ENCODE peak calls at places on chromosomes 7 and 10, in nine cellular contexts. One of them, this sample, is unnamed.

GRCh38 chr10:60542691-60543090 is 153.0 kb upstream of the ANK3 start:
- DNase-seq in NCI-H460: no peak
- DNase-seq in GM19239: no peak
- DNase-seq in stimulated activated CD8-positive, alpha-beta memory T cell treated with anti-CD3 and anti-CD28 coated beads, Interleukin-4, amount 100 ng/mL, for 4 hours: no peak
- DNase-seq in AG09309: no peak
- DNase-seq in activated T-helper 1 cell treated with anti-CD3 and anti-CD28 coated beads, Interleukin-12 subunit alpha, Interleukin-12 subunit beta, Interleukin-2, Interleukin-4 antibody, amounts not matched to agents 30 ng/mL and 10 ng/mL and 1 ng/mL, durations not matched to agents 14 hours and 24 hours and 36 hours: no peak
- DNase-seq in keratinocyte: no peak
- DNase-seq in cerebellar cortex: no peak
- DNase-seq in kidney epithelial cell: no peak
- DNase-seq in this sample: no peak

GRCh38 chr7:26397326-26397725 is 105.7 kb downstream of the SNX10 start:
- DNase-seq in keratinocyte: no peak
- DNase-seq in activated T-helper 1 cell treated with anti-CD3 and anti-CD28 coated beads, Interleukin-12 subunit alpha, Interleukin-12 subunit beta, Interleukin-2, Interleukin-4 antibody, amounts not matched to agents 30 ng/mL and 10 ng/mL and 1 ng/mL, durations not matched to agents 14 hours and 24 hours and 36 hours: no peak
- DNase-seq in GM19239: no peak
- DNase-seq in NCI-H460: no peak
- DNase-seq in kidney epithelial cell: no peak
- DNase-seq in stimulated activated CD8-positive, alpha-beta memory T cell treated with anti-CD3 and anti-CD28 coated beads, Interleukin-4, amount 100 ng/mL, for 4 hours: no peak
- DNase-seq in cerebellar cortex: peak
- DNase-seq in AG09309: no peak
- DNase-seq in this sample: no peak

GRCh38 chr10:56449770-56450169 is 88.7 kb upstream of the ZWINT start:
- DNase-seq in kidney epithelial cell: no peak
- DNase-seq in keratinocyte: no peak
- DNase-seq in NCI-H460: peak
- DNase-seq in activated T-helper 1 cell treated with anti-CD3 and anti-CD28 coated beads, Interleukin-12 subunit alpha, Interleukin-12 subunit beta, Interleukin-2, Interleukin-4 antibody, amounts not matched to agents 30 ng/mL and 10 ng/mL and 1 ng/mL, durations not matched to agents 14 hours and 24 hours and 36 hours: no peak
- DNase-seq in cerebellar cortex: no peak
- DNase-seq in AG09309: no peak
- DNase-seq in GM19239: no peak
- DNase-seq in stimulated activated CD8-positive, alpha-beta memory T cell treated with anti-CD3 and anti-CD28 coated beads, Interleukin-4, amount 100 ng/mL, for 4 hours: no peak
- DNase-seq in this sample: no peak

GRCh38 chr7:111173990-111174389 is 83.1 kb downstream of the LRRN3 start:
- DNase-seq in kidney epithelial cell: no peak
- DNase-seq in cerebellar cortex: no peak
- DNase-seq in GM19239: no peak
- DNase-seq in stimulated activated CD8-positive, alpha-beta memory T cell treated with anti-CD3 and anti-CD28 coated beads, Interleukin-4, amount 100 ng/mL, for 4 hours: no peak
- DNase-seq in keratinocyte: no peak
- DNase-seq in activated T-helper 1 cell treated with anti-CD3 and anti-CD28 coated beads, Interleukin-12 subunit alpha, Interleukin-12 subunit beta, Interleukin-2, Interleukin-4 antibody, amounts not matched to agents 30 ng/mL and 10 ng/mL and 1 ng/mL, durations not matched to agents 14 hours and 24 hours and 36 hours: no peak
- DNase-seq in AG09309: no peak
- DNase-seq in NCI-H460: no peak
- DNase-seq in this sample: no peak

GRCh38 chr10:43340619-43341018 is 30.8 kb upstream of the FXYD4 start:
- DNase-seq in cerebellar cortex: no peak
- DNase-seq in GM19239: no peak
- DNase-seq in NCI-H460: no peak
- DNase-seq in activated T-helper 1 cell treated with anti-CD3 and anti-CD28 coated beads, Interleukin-12 subunit alpha, Interleukin-12 subunit beta, Interleukin-2, Interleukin-4 antibody, amounts not matched to agents 30 ng/mL and 10 ng/mL and 1 ng/mL, durations not matched to agents 14 hours and 24 hours and 36 hours: no peak
- DNase-seq in kidney epithelial cell: peak
- DNase-seq in keratinocyte: peak
- DNase-seq in AG09309: no peak
- DNase-seq in stimulated activated CD8-positive, alpha-beta memory T cell treated with anti-CD3 and anti-CD28 coated beads, Interleukin-4, amount 100 ng/mL, for 4 hours: no peak
- DNase-seq in this sample: no peak

GRCh38 chr7:34091330-34091917 is 186.1 kb downstream of the BMPER start:
- DNase-seq in kidney epithelial cell: no peak
- DNase-seq in GM19239: no peak
- DNase-seq in stimulated activated CD8-positive, alpha-beta memory T cell treated with anti-CD3 and anti-CD28 coated beads, Interleukin-4, amount 100 ng/mL, for 4 hours: no peak
- DNase-seq in AG09309: no peak
- DNase-seq in cerebellar cortex: peak
- DNase-seq in NCI-H460: peak
- DNase-seq in activated T-helper 1 cell treated with anti-CD3 and anti-CD28 coated beads, Interleukin-12 subunit alpha, Interleukin-12 subunit beta, Interleukin-2, Interleukin-4 antibody, amounts not matched to agents 30 ng/mL and 10 ng/mL and 1 ng/mL, durations not matched to agents 14 hours and 24 hours and 36 hours: no peak
- DNase-seq in keratinocyte: no peak
- DNase-seq in this sample: peak

GRCh38 chr10:1160561-1160961 is 104.4 kb downstream of the WDR37 start:
- DNase-seq in stimulated activated CD8-positive, alpha-beta memory T cell treated with anti-CD3 and anti-CD28 coated beads, Interleukin-4, amount 100 ng/mL, for 4 hours: no peak
- DNase-seq in activated T-helper 1 cell treated with anti-CD3 and anti-CD28 coated beads, Interleukin-12 subunit alpha, Interleukin-12 subunit beta, Interleukin-2, Interleukin-4 antibody, amounts not matched to agents 30 ng/mL and 10 ng/mL and 1 ng/mL, durations not matched to agents 14 hours and 24 hours and 36 hours: no peak
- DNase-seq in GM19239: no peak
- DNase-seq in cerebellar cortex: no peak
- DNase-seq in kidney epithelial cell: no peak
- DNase-seq in keratinocyte: no peak
- DNase-seq in AG09309: no peak
- DNase-seq in NCI-H460: no peak
- DNase-seq in this sample: no peak

GRCh38 chr7:121187222-121187621 is 141.6 kb upstream of the WNT16 start:
- DNase-seq in keratinocyte: no peak
- DNase-seq in AG09309: no peak
- DNase-seq in kidney epithelial cell: no peak
- DNase-seq in cerebellar cortex: no peak
- DNase-seq in stimulated activated CD8-positive, alpha-beta memory T cell treated with anti-CD3 and anti-CD28 coated beads, Interleukin-4, amount 100 ng/mL, for 4 hours: no peak
- DNase-seq in GM19239: no peak
- DNase-seq in activated T-helper 1 cell treated with anti-CD3 and anti-CD28 coated beads, Interleukin-12 subunit alpha, Interleukin-12 subunit beta, Interleukin-2, Interleukin-4 antibody, amounts not matched to agents 30 ng/mL and 10 ng/mL and 1 ng/mL, durations not matched to agents 14 hours and 24 hours and 36 hours: no peak
- DNase-seq in NCI-H460: no peak
- DNase-seq in this sample: no peak